ENCODE peak calls at places on chromosomes 5 and 9, in seven cellular contexts. V is hepatocyte, U is spleen, P is IMR-90, Q is SJSA1, Z is aorta, S is pancreas. O is an unnamed sample. For H3K36me3, the result is how much of the 10 kb centered on the place peaks cover.

GRCh38 chr5:72171667-72172066 is 64.4 kb downstream of the MAP1B start:
- DNase-seq in V (no peak), U (no peak), P (no peak), Q (no peak), Z (no peak), S (no peak), O (no peak)

GRCh38 chr5:139462582-139463276 is at the start of gene ECSCR:
- DNase-seq in V (no peak), U (peak), P (no peak), Q (no peak), Z (peak), S (no peak), O (no peak)

GRCh38 chr9:97243606-97244005 is 63.9 kb upstream of the CCDC180 start:
- DNase-seq in V (no peak), U (no peak), P (no peak), Q (no peak), Z (no peak), S (no peak), O (no peak)

GRCh38 chr5:158754018-158754514 is 345.6 kb downstream of the EBF1 start:
- DNase-seq in V (no peak), U (no peak), P (peak), Q (no peak), Z (no peak), S (no peak), O (no peak)

GRCh38 chr9:17622749-17623148 is 43.9 kb downstream of the SH3GL2 start:
- DNase-seq in V (no peak), U (no peak), P (no peak), Q (no peak), Z (no peak), S (no peak), O (no peak)

GRCh38 chr5:58073246-58073645 is 386.6 kb downstream of the PLK2 start:
- DNase-seq in V (no peak), U (no peak), P (no peak), Q (no peak), Z (no peak), S (no peak), O (no peak)

GRCh38 chr5:62208218-62208852 is 97.7 kb upstream of the KIF2A start:
- DNase-seq in V (no peak), U (no peak), P (no peak), Q (no peak), Z (no peak), S (no peak), O (no peak)

GRCh38 chr5:90553711-90554110 is 4.9 kb upstream of the ADGRV1 start:
- DNase-seq in V (no peak), U (no peak), P (no peak), Q (no peak), Z (no peak), S (no peak), O (no peak)

GRCh38 chr5:173663810-173664526 is 47.5 kb upstream of the BOD1 start:
- DNase-seq in V (no peak), U (peak), P (no peak), Q (no peak), Z (no peak), S (no peak), O (no peak)

GRCh38 chr5:93604119-93604963 is 21.3 kb downstream of the NR2F1 start:
- DNase-seq in V (no peak), U (peak), P (peak), Q (no peak), Z (peak), S (no peak), O (peak)

GRCh38 chr5:158856794-158857193 is 242.9 kb downstream of the EBF1 start:
- DNase-seq in V (no peak), U (no peak), P (no peak), Q (no peak), Z (no peak), S (no peak), O (no peak)

GRCh38 chr5:6759401-6759800 is 46.2 kb downstream of the TENT4A start:
- DNase-seq in V (no peak), U (no peak), P (no peak), Q (no peak), Z (no peak), S (no peak), O (no peak)

GRCh38 chr9:87816041-87816440 is 66.6 kb upstream of the SPATA31E1 start:
- DNase-seq in V (no peak), U (no peak), P (peak), Q (no peak), Z (no peak), S (no peak), O (no peak)

GRCh38 chr9:136311433-136312375 is 7.8 kb upstream of the CCDC187 start:
- DNase-seq in V (peak), U (no peak), P (no peak), Q (no peak), Z (no peak), S (no peak), O (no peak)

GRCh38 chr5:38878391-38879090 is 32.7 kb downstream of the OSMR start:
- DNase-seq in V (no peak), U (no peak), P (peak), Q (no peak), Z (no peak), S (no peak), O (no peak)

GRCh38 chr5:36270175-36270574 is 28.4 kb upstream of the NADK2 start:
- DNase-seq in V (no peak), U (no peak), P (no peak), Q (no peak), Z (no peak), S (no peak), O (no peak)

GRCh38 chr9:13351768-13352386 is 72.4 kb upstream of the MPDZ start:
- DNase-seq in V (peak), U (no peak), P (peak), Q (no peak), Z (no peak), S (no peak), O (no peak)

GRCh38 chr5:152113401-152113800 is 188.8 kb upstream of the GLRA1 start:
- DNase-seq in V (no peak), U (no peak), P (no peak), Q (no peak), Z (no peak), S (no peak), O (no peak)

GRCh38 chr5:112625586-112625985 is 112.1 kb upstream of the APC start:
- DNase-seq in V (no peak), U (no peak), P (no peak), Q (no peak), Z (no peak), S (no peak), O (no peak)

GRCh38 chr9:121676916-121677315 is 25.5 kb downstream of the DAB2IP start:
- DNase-seq in V (no peak), U (peak), P (no peak), Q (no peak), Z (no peak), S (no peak), O (no peak)

DNA sequence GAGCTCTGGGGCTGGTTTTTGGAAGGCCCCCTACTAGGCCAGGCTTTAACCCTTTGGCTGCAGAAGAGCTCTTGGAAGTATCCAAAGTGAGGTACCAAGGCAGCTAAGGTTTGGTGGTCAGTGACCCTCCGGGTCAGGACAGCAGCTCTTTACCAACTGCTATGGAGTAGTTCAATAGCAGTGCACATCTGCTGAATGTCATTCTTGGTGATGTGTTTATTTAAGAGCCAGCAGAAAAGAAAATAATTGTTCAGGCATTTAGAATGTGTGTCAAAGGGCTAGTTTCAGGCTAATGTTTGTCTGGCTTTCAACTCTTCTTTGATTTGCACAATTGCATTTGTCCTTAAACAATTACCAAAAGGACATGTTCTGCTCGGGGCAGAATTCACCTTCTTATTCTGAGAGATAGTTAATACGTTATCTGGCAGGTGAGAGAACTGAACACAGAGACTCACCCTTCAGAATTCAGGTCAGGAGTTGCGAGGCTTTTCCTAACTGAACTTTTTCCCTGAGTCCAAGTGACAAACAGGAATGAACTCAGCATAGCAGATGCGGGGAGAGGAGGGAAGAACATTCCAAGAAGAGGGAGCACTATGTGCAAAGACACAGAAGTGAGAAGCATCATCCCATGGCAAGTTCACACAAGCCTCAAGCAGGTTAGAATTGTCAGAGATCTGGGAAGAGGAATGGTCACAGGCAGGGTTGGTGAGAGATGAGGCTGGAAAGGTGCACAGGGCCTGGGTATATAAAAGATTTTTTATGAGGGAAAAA is 556.7 kb upstream of the TLE4 start:
- DNase-seq in V (no peak), U (no peak), P (no peak), Q (no peak), Z (no peak), S (no peak), O (no peak)
- H3K27ac ChIP-seq in V (no peak), U (no peak), P (peak), Q (no peak), Z (no peak), S (no peak), O (no peak)

DNA sequence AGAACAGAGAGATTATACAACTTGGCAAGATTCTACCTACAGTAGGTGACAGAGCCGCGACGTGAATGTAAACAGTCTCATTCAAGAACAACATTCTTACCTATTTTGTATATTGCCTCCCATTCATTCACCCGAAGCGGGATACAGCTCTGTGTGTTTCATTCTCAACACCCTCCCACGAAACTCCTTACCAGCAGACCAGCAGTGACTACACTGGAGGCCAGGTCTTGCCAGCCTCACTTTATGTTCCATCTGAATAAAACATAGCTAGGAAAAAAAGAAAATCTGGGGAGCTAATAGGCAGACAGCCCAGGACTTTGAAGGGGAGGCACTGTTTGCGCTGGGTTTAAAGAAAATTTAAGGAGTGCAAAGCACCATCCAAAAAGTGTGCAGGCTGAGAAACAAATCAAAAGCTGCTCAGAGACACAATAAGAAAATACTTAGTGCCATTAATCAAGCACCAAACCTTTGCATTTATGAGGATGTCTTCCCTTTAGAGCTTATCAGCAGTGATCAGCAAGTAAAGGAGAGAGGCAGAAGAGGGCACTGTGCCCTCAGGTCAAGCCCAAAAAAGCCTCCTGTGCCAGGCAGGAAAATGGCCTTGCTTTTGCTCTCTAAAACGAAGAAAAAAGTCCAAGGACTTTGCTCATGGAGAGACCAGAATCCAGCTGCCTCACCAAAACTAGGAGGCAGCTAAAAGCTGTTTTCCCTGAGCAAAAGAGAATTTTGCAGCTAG is 295.2 kb downstream of the BNC2 start:
- DNase-seq in V (no peak), U (no peak), P (no peak), Q (no peak), Z (no peak), S (no peak), O (no peak)
- H3K36me3 ChIP-seq in V (under half), U (under half), P (under half), Q (under half), Z (under half), S (under half), O (under half)

GRCh38 chr5:117740268-117740667 is 1165.6 kb upstream of the SEMA6A start:
- DNase-seq in V (no peak), U (no peak), P (no peak), Q (no peak), Z (no peak), S (no peak), O (no peak)
- H3K27ac ChIP-seq in V (no peak), U (no peak), P (no peak), Q (no peak), Z (no peak), S (no peak), O (no peak)

GRCh38 chr5:142753114-142753764 is 16.9 kb upstream of the ARHGAP26 start:
- DNase-seq in V (no peak), U (no peak), P (no peak), Q (no peak), Z (peak), S (no peak), O (peak)
- H3K36me3 ChIP-seq in V (under half), U (under half), P (under half), Q (under half), Z (under half), S (under half), O (under half)

DNA sequence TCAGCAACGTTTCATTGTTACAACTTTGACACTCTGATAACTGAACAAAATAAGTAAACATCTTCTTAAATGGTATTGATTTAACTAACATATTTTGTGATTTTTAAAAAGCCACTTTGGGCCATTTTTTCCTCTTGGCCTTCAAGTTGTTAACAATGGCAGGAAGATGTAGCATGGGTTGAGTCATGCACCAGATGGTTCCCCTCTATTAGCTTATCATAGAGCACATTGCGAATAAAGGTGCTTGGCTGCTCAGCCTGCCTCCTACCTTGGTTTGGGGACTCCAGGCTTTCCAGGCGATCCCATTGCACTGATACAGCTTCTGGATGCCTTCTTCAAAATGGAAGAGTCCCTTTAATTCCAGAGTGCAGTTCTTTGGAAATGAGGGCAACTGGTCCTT is 24.1 kb upstream of the CER1 start:
- DNase-seq in V (no peak), U (no peak), P (no peak), Q (no peak), Z (no peak), S (no peak), O (no peak)
- H3K27ac ChIP-seq in V (no peak), U (no peak), P (no peak), Q (no peak), Z (no peak), S (no peak), O (no peak)

GRCh38 chr5:178602752-178603151 is 12.6 kb upstream of the COL23A1 start:
- DNase-seq in V (no peak), U (no peak), P (peak), Q (no peak), Z (no peak), S (no peak), O (no peak)
- H3K36me3 ChIP-seq in V (under half), U (half or more), P (under half), Q (half or more), Z (under half), S (under half), O (under half)

GRCh38 chr5:68122439-68122906 is 93.1 kb upstream of the PIK3R1 start:
- DNase-seq in V (no peak), U (no peak), P (no peak), Q (no peak), Z (no peak), S (peak), O (no peak)

GRCh38 chr5:68122929-68123328 is 92.6 kb upstream of the PIK3R1 start:
- DNase-seq in V (no peak), U (no peak), P (no peak), Q (no peak), Z (no peak), S (no peak), O (no peak)

GRCh38 chr5:68130253-68130652 is 85.3 kb upstream of the PIK3R1 start:
- DNase-seq in V (no peak), U (no peak), P (no peak), Q (no peak), Z (no peak), S (no peak), O (no peak)

GRCh38 chr5:68129364-68129763 is 86.2 kb upstream of the PIK3R1 start:
- DNase-seq in V (no peak), U (no peak), P (no peak), Q (no peak), Z (no peak), S (no peak), O (no peak)

DNA sequence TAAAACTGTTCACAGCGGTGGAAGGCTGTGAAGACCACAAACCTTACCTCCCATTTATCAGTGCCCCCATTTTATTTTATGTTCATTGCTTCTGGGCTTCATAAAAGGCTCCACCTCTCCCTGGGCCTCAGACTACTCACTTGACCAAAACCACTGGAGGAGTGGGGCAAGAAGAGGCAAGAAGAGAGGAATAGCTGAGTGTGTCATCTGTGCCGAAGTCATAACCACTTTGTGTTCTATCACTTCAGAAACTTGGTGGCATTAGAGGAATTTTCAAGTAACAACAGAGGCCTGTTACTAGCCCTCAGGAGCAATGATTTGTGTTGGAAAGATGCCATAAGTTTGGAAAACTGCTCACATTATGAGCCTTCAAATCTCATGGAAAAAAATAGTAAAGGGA is 88.7 kb upstream of the PIK3R1 start:
- DNase-seq in V (no peak), U (no peak), P (no peak), Q (no peak), Z (no peak), S (no peak), O (no peak)
- H3K27ac ChIP-seq in V (no peak), U (no peak), P (no peak), Q (no peak), Z (no peak), S (no peak), O (no peak)

O was measured in ovary.